ENCODE peak calls at places on chromosome 15, in seven cellular contexts. R is left cardiac atrium, O is cardiac muscle cell, D is right cardiac atrium, F is LoVo, E is NCI-H2029 treated with DMSO at 0.1 percent for 48 hours, Z is AG09309. H is an unnamed sample.

GRCh38 chr15:31236184-31237041 is 90.2 kb upstream of the KLF13 start:
- DNase-seq in R (peak; percentile 78), O (peak; percentile 18), D (peak; percentile 78), F (peak; percentile 62), E (peak; percentile 10), Z (peak; percentile 88), H (peak; percentile 72)

GRCh38 chr15:69222002-69222474 is 61.6 kb downstream of the GLCE start:
- DNase-seq in R (no peak), O (no peak), D (no peak), F (no peak), E (no peak), Z (no peak), H (no peak)

GRCh38 chr15:68278345-68279217 is 1.0 kb downstream of the FEM1B start:
- DNase-seq in R (peak; percentile 38), O (peak; percentile 26), D (peak; percentile 33), F (no peak), E (no peak), Z (no peak), H (peak; percentile 52)

GRCh38 chr15:49415638-49416037 is 7.4 kb upstream of the FGF7 start:
- DNase-seq in R (no peak), O (no peak), D (no peak), F (peak; percentile 52), E (no peak), Z (peak; percentile 70), H (no peak)

GRCh38 chr15:74906193-74906449 is 530 bp downstream of the FAM219B start:
- DNase-seq in R (no peak), O (peak; percentile 62), D (no peak), F (no peak), E (no peak), Z (no peak), H (no peak)

GRCh38 chr15:39651295-39651694 is 70.4 kb downstream of the THBS1 start:
- DNase-seq in R (no peak), O (no peak), D (no peak), F (no peak), E (no peak), Z (no peak), H (no peak)

GRCh38 chr15:101434032-101434920 is 55.2 kb downstream of the PCSK6 start:
- DNase-seq in R (no peak), O (no peak), D (no peak), F (no peak), E (no peak), Z (no peak), H (no peak)

GRCh38 chr15:48962662-48963523 is 826 bp downstream of the SHC4 start:
- DNase-seq in R (peak; percentile 37), O (peak; percentile 58), D (peak; percentile 45), F (no peak), E (no peak), Z (no peak), H (no peak)

GRCh38 chr15:83210619-83211018 is 3.0 kb upstream of the HDGFL3 start:
- DNase-seq in R (no peak), O (peak; percentile 0), D (no peak), F (no peak), E (no peak), Z (no peak), H (no peak)

GRCh38 chr15:70023064-70023768 is 74.5 kb downstream of the TLE3 start:
- DNase-seq in R (no peak), O (no peak), D (no peak), F (peak; percentile 66), E (peak; percentile 10), Z (peak; percentile 79), H (no peak)

GRCh38 chr15:66772967-66773873 is 71.2 kb downstream of the SMAD6 start:
- DNase-seq in R (peak; percentile 62), O (peak; percentile 51), D (peak; percentile 55), F (no peak), E (no peak), Z (no peak), H (no peak)

GRCh38 chr15:80970018-80970657 is 19.5 kb downstream of the MESD start:
- DNase-seq in R (peak; percentile 55), O (peak; percentile 76), D (peak; percentile 35), F (peak; percentile 70), E (peak; percentile 23), Z (no peak), H (peak; percentile 33)

GRCh38 chr15:48190932-48191573 is 412 bp upstream of the CTXN2 start:
- DNase-seq in R (peak; percentile 77), O (peak; percentile 93), D (peak; percentile 63), F (peak; percentile 54), E (no peak), Z (no peak), H (no peak)

GRCh38 chr15:92907880-92908279 is 7.8 kb downstream of the CHD2 start:
- DNase-seq in R (peak; percentile 62), O (no peak), D (peak; percentile 56), F (no peak), E (no peak), Z (peak; percentile 75), H (no peak)

GRCh38 chr15:44035781-44036699 is 159.0 kb downstream of the FRMD5 start:
- DNase-seq in R (no peak), O (no peak), D (no peak), F (no peak), E (no peak), Z (no peak), H (no peak)

GRCh38 chr15:82870727-82871576 is 61.5 kb downstream of the WHAMM start:
- DNase-seq in R (no peak), O (peak; percentile 8), D (no peak), F (no peak), E (no peak), Z (no peak), H (no peak)

GRCh38 chr15:93180656-93181055 is 91.6 kb upstream of the RGMA start:
- DNase-seq in R (no peak), O (peak; percentile 14), D (no peak), F (no peak), E (no peak), Z (no peak), H (no peak)

GRCh38 chr15:92807971-92808571 is 92.1 kb upstream of the CHD2 start:
- DNase-seq in R (no peak), O (no peak), D (no peak), F (no peak), E (no peak), Z (no peak), H (no peak)

GRCh38 chr15:44811347-44811746 is 75.0 kb downstream of the TRIM69 start:
- DNase-seq in R (no peak), O (no peak), D (no peak), F (peak; percentile 60), E (no peak), Z (no peak), H (no peak)

GRCh38 chr15:74626752-74627692 is 11.4 kb downstream of the CLK3 start:
- DNase-seq in R (no peak), O (no peak), D (no peak), F (no peak), E (no peak), Z (no peak), H (no peak)

GRCh38 chr15:73800662-73801345 is 47.7 kb upstream of the INSYN1 start:
- DNase-seq in R (peak; percentile 73), O (no peak), D (peak; percentile 69), F (no peak), E (no peak), Z (peak; percentile 61), H (no peak)

GRCh38 chr15:53569756-53570480 is 189.5 kb downstream of the WDR72 start:
- DNase-seq in R (no peak), O (no peak), D (no peak), F (no peak), E (no peak), Z (no peak), H (no peak)

GRCh38 chr15:99416191-99417188 is 149.3 kb upstream of the MEF2A start:
- DNase-seq in R (no peak), O (no peak), D (no peak), F (no peak), E (no peak), Z (no peak), H (no peak)

GRCh38 chr15:58399737-58400136 is 32.1 kb upstream of the LIPC start:
- DNase-seq in R (no peak), O (no peak), D (no peak), F (no peak), E (no peak), Z (no peak), H (no peak)

GRCh38 chr15:77143606-77144005 is 72.7 kb upstream of the TSPAN3 start:
- DNase-seq in R (no peak), O (no peak), D (no peak), F (no peak), E (no peak), Z (no peak), H (no peak)

GRCh38 chr15:76912430-76912829 is 7.3 kb upstream of the SCAPER start:
- DNase-seq in R (no peak), O (no peak), D (no peak), F (no peak), E (no peak), Z (no peak), H (no peak)

GRCh38 chr15:31324739-31325431 is 1.8 kb upstream of the KLF13 start:
- DNase-seq in R (no peak), O (no peak), D (no peak), F (no peak), E (no peak), Z (no peak), H (no peak)

GRCh38 chr15:61556037-61556648 is 327.0 kb upstream of the RORA start:
- DNase-seq in R (no peak), O (no peak), D (no peak), F (peak; percentile 38), E (no peak), Z (peak; percentile 20), H (no peak)

GRCh38 chr15:66927326-66928077 is 137.9 kb upstream of the SMAD3 start:
- DNase-seq in R (no peak), O (no peak), D (peak; percentile 59), F (no peak), E (no peak), Z (no peak), H (no peak)

GRCh38 chr15:32721594-32721993 is 3.8 kb downstream of the GREM1 start:
- DNase-seq in R (no peak), O (no peak), D (no peak), F (no peak), E (no peak), Z (no peak), H (no peak)

GRCh38 chr15:77737238-77738037 is 104.7 kb upstream of the LINGO1 start:
- DNase-seq in R (no peak), O (no peak), D (no peak), F (no peak), E (no peak), Z (no peak), H (no peak)

GRCh38 chr15:69392352-69392751 is 21.8 kb upstream of the KIF23 start:
- DNase-seq in R (no peak), O (no peak), D (no peak), F (no peak), E (no peak), Z (no peak), H (no peak)

GRCh38 chr15:68526784-68527183 is 52.0 kb upstream of the CORO2B start:
- DNase-seq in R (no peak), O (no peak), D (no peak), F (no peak), E (no peak), Z (no peak), H (no peak)

GRCh38 chr15:93072440-93073394 is 16.3 kb downstream of the RGMA start:
- DNase-seq in R (peak; percentile 86), O (peak; percentile 95), D (peak; percentile 87), F (no peak), E (no peak), Z (no peak), H (peak; percentile 46)

GRCh38 chr15:88605507-88606436 is 15.4 kb upstream of the AEN start:
- DNase-seq in R (peak; percentile 66), O (peak; percentile 93), D (peak; percentile 51), F (no peak), E (no peak), Z (no peak), H (no peak)

GRCh38 chr15:89743594-89743993 is 7.5 kb downstream of the MESP1 start:
- DNase-seq in R (no peak), O (no peak), D (no peak), F (no peak), E (no peak), Z (no peak), H (no peak)

GRCh38 chr15:78004919-78005634 is 72.4 kb downstream of the TBC1D2B start:
- DNase-seq in R (peak; percentile 83), O (no peak), D (peak; percentile 85), F (no peak), E (peak; percentile 89), Z (peak; percentile 68), H (peak; percentile 31)